ENCODE peak calls at places on chromosomes 16 and 17, in nine cellular contexts. L is fibroblast of lung; O is aorta; S is Peyer's patch; Y is A549; B is effector memory CD4-positive, alpha-beta T cell; T is gastrocnemius medialis; P is stomach; D is lower lobe of right lung. U is an unnamed sample.

GRCh38 chr16:78022347-78022746 is at the start of gene CLEC3A:
- DNase-seq in B (no peak), D (no peak), P (no peak), Y (no peak), O (no peak), S (no peak), T (no peak), L (no peak), U (no peak)

GRCh38 chr17:50931003-50931878 is 65.1 kb upstream of the TOB1 start:
- DNase-seq in B (no peak), T (peak), D (peak), P (peak), Y (peak), S (peak), L (peak), O (peak), U (peak)

GRCh38 chr16:14249291-14250032 is 178.3 kb downstream of the MRTFB start:
- DNase-seq in P (peak), L (peak), D (no peak), Y (peak), S (no peak), O (no peak), T (no peak), B (no peak), U (peak)

GRCh38 chr16:71473891-71474290 is 11.8 kb upstream of the ZNF23 start:
- DNase-seq in S (no peak), L (no peak), O (no peak), Y (no peak), D (no peak), T (no peak), P (no peak), B (no peak), U (peak)

GRCh38 chr17:78019367-78019975 is 61.0 kb downstream of the TNRC6C start:
- DNase-seq in S (no peak), P (no peak), L (peak), T (no peak), D (no peak), O (no peak), Y (peak), B (no peak), U (no peak)

GRCh38 chr17:49280918-49281317 is 50.3 kb upstream of the PHOSPHO1 start:
- DNase-seq in S (no peak), B (no peak), T (no peak), O (no peak), L (no peak), P (no peak), D (no peak), Y (no peak), U (no peak)

GRCh38 chr17:7445011-7445927 is at the start of gene CHRNB1:
- DNase-seq in B (no peak), P (peak), T (peak), S (peak), D (peak), L (peak), Y (peak), O (peak), U (peak)

GRCh38 chr17:44279586-44280344 is 11.8 kb upstream of the SLC4A1 start:
- DNase-seq in Y (peak), T (peak), P (peak), S (no peak), B (peak), O (peak), L (peak), D (peak), U (no peak)

GRCh38 chr17:42675984-42676423 is 790 bp downstream of the PLEKHH3 start:
- DNase-seq in Y (peak), D (peak), B (no peak), S (peak), L (peak), T (no peak), P (peak), O (peak), U (no peak)

GRCh38 chr17:182164-182751 is 808 bp upstream of the DOC2B start:
- DNase-seq in B (no peak), O (no peak), L (no peak), T (no peak), S (no peak), P (peak), D (peak), Y (no peak), U (no peak)

GRCh38 chr16:49462989-49463371 is 89.4 kb downstream of the C16orf78 start:
- DNase-seq in D (no peak), S (no peak), Y (no peak), L (no peak), P (peak), T (no peak), B (no peak), O (no peak), U (no peak)

GRCh38 chr16:48194828-48195566 is 39.2 kb upstream of the ABCC12 start:
- DNase-seq in O (no peak), B (no peak), L (peak), P (peak), D (no peak), Y (peak), T (no peak), S (no peak), U (peak)

GRCh38 chr16:31664683-31665482 is 137.2 kb downstream of the AHSP start:
- DNase-seq in O (no peak), Y (no peak), D (no peak), S (no peak), P (no peak), T (no peak), B (no peak), L (no peak), U (peak)

GRCh38 chr17:61700252-61700651 is 109.2 kb upstream of the NACA2 start:
- DNase-seq in L (peak), P (no peak), O (no peak), T (no peak), S (no peak), Y (no peak), D (no peak), B (no peak), U (no peak)

GRCh38 chr16:14148569-14148968 is 77.5 kb downstream of the MRTFB start:
- DNase-seq in T (no peak), D (no peak), Y (peak), O (no peak), S (no peak), L (no peak), P (no peak), B (no peak), U (peak)

GRCh38 chr17:74815671-74816370 is 39.7 kb upstream of the NAT9 start:
- DNase-seq in L (no peak), O (no peak), D (no peak), S (no peak), Y (no peak), P (no peak), T (no peak), B (no peak), U (no peak)

GRCh38 chr16:47058295-47059086 is 85.0 kb upstream of the DNAJA2 start:
- DNase-seq in P (no peak), O (no peak), L (no peak), B (no peak), Y (no peak), D (no peak), T (no peak), S (peak), U (no peak)

GRCh38 chr16:49461517-49461951 is 87.9 kb downstream of the C16orf78 start:
- DNase-seq in B (no peak), S (no peak), D (peak), L (no peak), P (peak), O (no peak), Y (no peak), T (no peak), U (no peak)

GRCh38 chr16:48373258-48374050 is 11.8 kb downstream of the SIAH1 start:
- DNase-seq in S (no peak), L (no peak), D (no peak), O (no peak), Y (no peak), B (no peak), T (no peak), P (no peak), U (no peak)

GRCh38 chr17:37490022-37490587 is 414 bp downstream of the DUSP14 start:
- DNase-seq in T (peak), O (peak), D (peak), Y (peak), S (peak), L (peak), P (peak), B (peak), U (peak)

GRCh38 chr16:19168173-19169080 is at the start of gene SYT17:
- DNase-seq in Y (peak), L (no peak), O (peak), D (peak), B (no peak), P (peak), T (no peak), S (peak), U (no peak)

GRCh38 chr17:58679263-58680037 is 12.4 kb downstream of the TEX14 start:
- DNase-seq in T (no peak), B (no peak), L (peak), P (no peak), O (no peak), S (no peak), D (no peak), Y (peak), U (peak)

GRCh38 chr17:3904486-3904885 is 11.6 kb upstream of the CAMKK1 start:
- DNase-seq in S (no peak), T (no peak), B (no peak), O (no peak), L (no peak), Y (no peak), D (no peak), P (no peak), U (no peak)

GRCh38 chr17:42056634-42057033 is 6.2 kb upstream of the C17orf113 start:
- DNase-seq in D (no peak), O (no peak), Y (no peak), S (no peak), P (no peak), T (no peak), L (no peak), B (no peak), U (no peak)

GRCh38 chr16:88315543-88316105 is 67.1 kb upstream of the ZNF469 start:
- DNase-seq in S (no peak), P (peak), L (peak), Y (peak), O (no peak), D (no peak), T (no peak), B (no peak), U (peak)

GRCh38 chr17:16456770-16457316 is 35.1 kb downstream of the LRRC75A start:
- DNase-seq in L (no peak), B (no peak), P (no peak), O (no peak), Y (no peak), T (no peak), S (no peak), D (no peak), U (no peak)

GRCh38 chr16:82358161-82358560 is 188.1 kb upstream of the MPHOSPH6 start:
- DNase-seq in O (no peak), L (no peak), S (no peak), P (no peak), Y (no peak), D (no peak), B (no peak), T (no peak), U (no peak)

GRCh38 chr17:12734852-12735430 is 54.4 kb upstream of the ARHGAP44 start:
- DNase-seq in L (no peak), P (no peak), D (no peak), Y (no peak), S (no peak), T (no peak), B (no peak), O (no peak), U (no peak)

GRCh38 chr17:28949185-28950016 is 1.9 kb downstream of the PHF12 start:
- DNase-seq in O (peak), L (peak), T (peak), B (no peak), S (peak), P (peak), D (peak), Y (peak), U (peak)

GRCh38 chr17:17063546-17064122 is 21.4 kb downstream of the MPRIP start:
- DNase-seq in B (peak), Y (peak), L (peak), T (peak), O (peak), D (peak), P (peak), S (no peak), U (no peak)

GRCh38 chr17:1367351-1367745 is 32.7 kb downstream of the YWHAE start:
- DNase-seq in D (no peak), Y (no peak), T (no peak), L (no peak), P (no peak), O (no peak), S (no peak), B (no peak), U (no peak)

GRCh38 chr17:55275894-55276804 is 11.4 kb downstream of the HLF start:
- DNase-seq in L (no peak), O (peak), Y (peak), T (peak), D (no peak), B (no peak), S (no peak), P (no peak), U (no peak)

GRCh38 chr16:19138601-19139000 is 24.8 kb downstream of the ITPRIPL2 start:
- DNase-seq in B (no peak), T (peak), L (peak), S (no peak), Y (peak), D (peak), P (peak), O (peak), U (peak)

GRCh38 chr16:72172105-72173034 is at the start of gene PMFBP1:
- DNase-seq in Y (peak), B (no peak), L (peak), T (peak), P (no peak), O (peak), D (no peak), S (no peak), U (peak)

GRCh38 chr17:38430316-38430715 is 2.1 kb downstream of the ARHGAP23 start:
- DNase-seq in S (no peak), O (no peak), B (no peak), T (no peak), L (peak), D (no peak), Y (no peak), P (no peak), U (no peak)

GRCh38 chr16:74437-75318 is 2.2 kb upstream of the RHBDF1 start:
- DNase-seq in B (no peak), D (no peak), O (no peak), S (no peak), L (no peak), P (no peak), Y (no peak), T (no peak), U (no peak)
- H3K27ac ChIP-seq in B (no peak), D (peak), O (no peak), S (peak), L (peak), P (peak), Y (peak), T (peak), U (no peak)

GRCh38 chr16:55914383-55914782 is 39.2 kb upstream of the CES5A start:
- DNase-seq in D (no peak), S (no peak), Y (no peak), B (no peak), T (no peak), O (no peak), L (no peak), P (no peak), U (no peak)
- H3K27ac ChIP-seq in D (no peak), S (no peak), Y (no peak), B (no peak), T (no peak), O (no peak), L (no peak), P (no peak), U (no peak)

DNA sequence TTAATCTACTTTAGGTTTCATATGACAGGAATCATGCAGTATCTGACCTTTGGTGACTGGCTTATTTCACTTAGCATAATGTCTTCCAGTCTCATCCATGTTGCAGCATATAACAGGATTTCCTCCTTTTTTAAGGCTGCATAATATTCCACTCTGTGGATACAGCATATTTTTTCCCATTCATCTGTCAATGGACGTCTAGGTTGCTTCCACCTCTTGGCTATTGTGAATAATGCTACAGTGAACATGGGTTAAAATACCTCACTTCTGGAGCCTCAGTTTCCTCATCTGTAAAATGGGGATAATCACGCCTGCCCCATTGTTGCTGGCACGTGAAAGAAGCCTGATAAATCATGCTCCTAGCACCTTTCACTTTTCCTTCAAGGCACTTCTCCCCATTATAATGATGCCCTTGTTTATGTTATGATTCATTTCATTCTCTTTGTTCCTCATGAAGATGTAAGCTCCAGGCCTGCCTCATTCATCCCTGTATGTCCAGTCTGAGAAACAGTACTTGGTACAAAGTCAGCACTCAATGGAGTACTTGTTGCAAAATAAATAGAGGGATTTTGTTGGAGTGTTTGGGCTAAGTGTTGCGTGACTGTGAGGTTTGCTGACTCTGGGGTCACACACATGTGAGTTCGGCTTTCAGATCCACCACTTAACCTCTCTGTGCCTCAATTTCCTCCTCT is 59.6 kb downstream of the ABAT start:
- DNase-seq in O (no peak), D (no peak), T (no peak), Y (no peak), L (no peak), B (no peak), S (no peak), P (no peak), U (no peak)
- H3K27ac ChIP-seq in O (no peak), D (no peak), T (no peak), Y (no peak), L (no peak), B (no peak), S (no peak), P (no peak), U (no peak)

GRCh38 chr16:89707695-89708094 is 6.2 kb upstream of the SPATA2L start:
- DNase-seq in Y (no peak), S (no peak), L (no peak), P (no peak), T (no peak), D (no peak), B (no peak), O (no peak), U (no peak)
- H3K27ac ChIP-seq in Y (no peak), S (no peak), L (no peak), P (no peak), T (no peak), D (no peak), B (no peak), O (no peak), U (no peak)

GRCh38 chr17:76678330-76678729 is 32.4 kb downstream of the MXRA7 start:
- DNase-seq in S (peak), P (no peak), B (peak), Y (no peak), O (no peak), L (no peak), T (no peak), D (no peak), U (no peak)
- H3K27ac ChIP-seq in S (no peak), P (no peak), B (no peak), Y (no peak), O (no peak), L (no peak), T (no peak), D (no peak), U (no peak)

GRCh38 chr16:15523092-15523541 is 88.7 kb downstream of the BMERB1 start:
- DNase-seq in O (peak), T (peak), D (peak), L (no peak), B (no peak), S (peak), Y (peak), P (no peak), U (no peak)
- H3K27ac ChIP-seq in O (no peak), T (peak), D (no peak), L (no peak), B (no peak), S (no peak), Y (peak), P (no peak), U (no peak)

DNA sequence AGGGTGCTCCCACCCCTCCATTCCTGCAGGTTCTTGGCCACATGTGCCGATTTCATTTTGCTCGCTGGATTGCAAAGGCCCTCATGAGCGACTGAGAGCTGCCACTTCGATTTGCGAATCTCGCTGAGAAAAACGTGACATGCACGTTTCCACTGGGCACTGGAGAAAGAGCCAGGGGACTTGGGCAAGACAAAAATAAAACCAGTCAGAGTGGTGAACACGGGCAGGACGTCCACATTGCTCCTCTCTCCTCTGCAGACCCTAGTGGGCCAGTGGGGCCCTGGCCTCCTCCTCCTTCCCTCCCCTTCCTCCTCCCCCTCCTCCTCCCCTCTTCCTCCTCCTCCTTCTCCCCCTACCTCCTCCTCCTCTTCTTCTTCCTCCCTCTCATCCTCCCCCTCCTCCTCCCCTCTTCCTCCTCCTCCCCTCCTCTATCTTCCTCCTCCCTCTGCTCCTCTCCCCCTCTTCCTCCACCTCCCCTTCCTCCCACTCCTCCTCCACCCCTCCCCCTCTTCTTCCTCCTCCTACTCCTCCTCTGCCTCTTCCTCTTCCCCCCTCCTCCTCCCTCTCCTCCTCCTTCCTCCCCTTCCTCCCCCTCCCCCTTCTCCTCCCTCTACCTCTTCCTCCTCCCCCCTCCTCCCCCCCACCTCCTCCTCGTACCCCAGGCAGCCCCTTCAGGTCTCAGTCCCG is 28.1 kb upstream of the ENPP7 start:
- DNase-seq in D (no peak), Y (no peak), L (no peak), T (no peak), B (no peak), O (no peak), P (no peak), S (no peak), U (no peak)
- H3K27ac ChIP-seq in D (no peak), Y (peak), L (no peak), T (no peak), B (no peak), O (no peak), P (no peak), S (no peak), U (no peak)